ENCODE peak calls at places on chromosome 5, in four cellular contexts. One of them, this sample, is unnamed. For H3K4me1, the result is how much of the 10 kb centered on the place peaks cover.

GRCh38 chr5:141951341-141951781 is 6.6 kb downstream of the PCDH12 start:
- DNase-seq in Peyer's patch: no peak
- DNase-seq in SK-N-SH: peak
- DNase-seq in GM12878: no peak
- DNase-seq in this sample: no peak

GRCh38 chr5:134101686-134102439 is 12.6 kb upstream of the TCF7 start:
- DNase-seq in GM12878: peak
- DNase-seq in Peyer's patch: peak
- DNase-seq in SK-N-SH: peak
- DNase-seq in this sample: peak

GRCh38 chr5:55360190-55360589 is 52.4 kb downstream of the MTREX start:
- DNase-seq in SK-N-SH: no peak
- DNase-seq in GM12878: no peak
- DNase-seq in Peyer's patch: no peak
- DNase-seq in this sample: no peak

GRCh38 chr5:10863763-10864383 is 102.8 kb upstream of the DAP start:
- DNase-seq in Peyer's patch: peak
- DNase-seq in GM12878: peak
- DNase-seq in SK-N-SH: peak
- DNase-seq in this sample: peak

GRCh38 chr5:9165567-9165966 is 380.3 kb downstream of the SEMA5A start:
- DNase-seq in GM12878: no peak
- DNase-seq in SK-N-SH: no peak
- DNase-seq in Peyer's patch: no peak
- DNase-seq in this sample: no peak

GRCh38 chr5:10633271-10634049 is 69.6 kb downstream of the ANKRD33B start:
- DNase-seq in SK-N-SH: no peak
- DNase-seq in GM12878: no peak
- DNase-seq in Peyer's patch: peak
- DNase-seq in this sample: no peak

GRCh38 chr5:54477941-54478478 is 22.5 kb downstream of the HSPB3 start:
- DNase-seq in Peyer's patch: no peak
- DNase-seq in GM12878: no peak
- DNase-seq in SK-N-SH: no peak
- DNase-seq in this sample: no peak

GRCh38 chr5:56232538-56232937 is 592 bp downstream of the ANKRD55 start:
- DNase-seq in SK-N-SH: no peak
- DNase-seq in GM12878: no peak
- DNase-seq in Peyer's patch: no peak
- DNase-seq in this sample: no peak

GRCh38 chr5:80246995-80247729 is 8.7 kb downstream of the SERINC5 start:
- DNase-seq in Peyer's patch: peak
- DNase-seq in SK-N-SH: peak
- DNase-seq in GM12878: peak
- DNase-seq in this sample: peak

GRCh38 chr5:141799507-141800167 is 78.6 kb downstream of the PCDH1 start:
- DNase-seq in GM12878: no peak
- DNase-seq in Peyer's patch: no peak
- DNase-seq in SK-N-SH: no peak
- DNase-seq in this sample: no peak

GRCh38 chr5:98540056-98540455 is 233.4 kb upstream of the RGMB start:
- DNase-seq in GM12878: no peak
- DNase-seq in SK-N-SH: no peak
- DNase-seq in Peyer's patch: no peak
- DNase-seq in this sample: no peak

GRCh38 chr5:158140120-158140778 is 281.3 kb upstream of the CLINT1 start:
- DNase-seq in Peyer's patch: no peak
- DNase-seq in GM12878: no peak
- DNase-seq in SK-N-SH: no peak
- DNase-seq in this sample: no peak

DNA sequence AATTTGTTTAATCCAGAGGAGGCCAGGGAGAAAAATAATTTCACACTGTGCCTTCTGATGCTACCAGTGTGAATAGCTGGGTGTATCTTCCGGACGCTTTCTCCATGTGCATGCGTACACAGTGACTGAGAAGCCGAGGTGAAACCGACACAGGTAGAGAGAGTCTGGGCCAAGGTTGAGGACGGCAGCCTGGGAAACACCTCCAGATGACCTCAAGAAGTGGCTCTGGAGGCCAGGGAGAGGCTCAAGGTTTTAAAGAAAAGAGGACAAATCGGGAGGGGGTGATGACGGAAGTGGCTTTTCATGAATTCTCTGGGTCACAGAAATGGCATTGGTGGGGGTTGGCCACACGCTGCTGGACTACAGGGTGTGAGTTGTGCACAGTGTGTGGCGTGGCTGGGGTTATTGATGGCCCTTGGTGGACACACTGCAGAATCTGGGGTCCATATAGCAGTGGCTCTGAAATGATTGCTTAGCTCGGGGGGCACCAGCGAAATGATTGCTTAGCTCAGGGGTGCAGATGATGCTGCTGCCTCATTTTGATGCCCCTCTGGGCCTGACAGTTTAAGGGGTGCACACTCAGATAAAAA is 34.1 kb upstream of the LRRC14B start:
- DNase-seq in SK-N-SH: no peak
- DNase-seq in Peyer's patch: no peak
- DNase-seq in GM12878: no peak
- DNase-seq in this sample: no peak
- H3K4me1 ChIP-seq in SK-N-SH: under half
- H3K4me1 ChIP-seq in Peyer's patch: under half
- H3K4me1 ChIP-seq in GM12878: under half
- H3K4me1 ChIP-seq in this sample: under half

GRCh38 chr5:32258406-32258805 is 54.3 kb downstream of the MTMR12 start:
- DNase-seq in Peyer's patch: no peak
- DNase-seq in SK-N-SH: no peak
- DNase-seq in GM12878: no peak
- DNase-seq in this sample: no peak

GRCh38 chr5:32261198-32261597 is 51.5 kb downstream of the MTMR12 start:
- DNase-seq in SK-N-SH: no peak
- DNase-seq in GM12878: no peak
- DNase-seq in Peyer's patch: no peak
- DNase-seq in this sample: no peak

GRCh38 chr5:32254987-32255900 is 57.5 kb downstream of the MTMR12 start:
- DNase-seq in SK-N-SH: no peak
- DNase-seq in GM12878: no peak
- DNase-seq in Peyer's patch: no peak
- DNase-seq in this sample: no peak

GRCh38 chr5:32263683-32264082 is 49.1 kb downstream of the MTMR12 start:
- DNase-seq in Peyer's patch: no peak
- DNase-seq in SK-N-SH: no peak
- DNase-seq in GM12878: no peak
- DNase-seq in this sample: no peak

GRCh38 chr5:32259033-32259432 is 53.7 kb downstream of the MTMR12 start:
- DNase-seq in Peyer's patch: no peak
- DNase-seq in GM12878: no peak
- DNase-seq in SK-N-SH: no peak
- DNase-seq in this sample: no peak
- H3K4me1 ChIP-seq in Peyer's patch: under half
- H3K4me1 ChIP-seq in GM12878: under half
- H3K4me1 ChIP-seq in SK-N-SH: under half
- H3K4me1 ChIP-seq in this sample: under half

GRCh38 chr5:172901788-172902496 is 57.3 kb upstream of the RPL26L1 start:
- DNase-seq in GM12878: no peak
- DNase-seq in SK-N-SH: no peak
- DNase-seq in Peyer's patch: no peak
- DNase-seq in this sample: no peak

GRCh38 chr5:172902497-172903472 is 56.4 kb upstream of the RPL26L1 start:
- DNase-seq in SK-N-SH: peak
- DNase-seq in Peyer's patch: peak
- DNase-seq in GM12878: no peak
- DNase-seq in this sample: peak

GRCh38 chr5:172898513-172899369 is 60.5 kb upstream of the RPL26L1 start:
- DNase-seq in SK-N-SH: no peak
- DNase-seq in Peyer's patch: no peak
- DNase-seq in GM12878: no peak
- DNase-seq in this sample: no peak

GRCh38 chr5:172899436-172899835 is 59.8 kb upstream of the RPL26L1 start:
- DNase-seq in GM12878: no peak
- DNase-seq in Peyer's patch: no peak
- DNase-seq in SK-N-SH: no peak
- DNase-seq in this sample: no peak

DNA sequence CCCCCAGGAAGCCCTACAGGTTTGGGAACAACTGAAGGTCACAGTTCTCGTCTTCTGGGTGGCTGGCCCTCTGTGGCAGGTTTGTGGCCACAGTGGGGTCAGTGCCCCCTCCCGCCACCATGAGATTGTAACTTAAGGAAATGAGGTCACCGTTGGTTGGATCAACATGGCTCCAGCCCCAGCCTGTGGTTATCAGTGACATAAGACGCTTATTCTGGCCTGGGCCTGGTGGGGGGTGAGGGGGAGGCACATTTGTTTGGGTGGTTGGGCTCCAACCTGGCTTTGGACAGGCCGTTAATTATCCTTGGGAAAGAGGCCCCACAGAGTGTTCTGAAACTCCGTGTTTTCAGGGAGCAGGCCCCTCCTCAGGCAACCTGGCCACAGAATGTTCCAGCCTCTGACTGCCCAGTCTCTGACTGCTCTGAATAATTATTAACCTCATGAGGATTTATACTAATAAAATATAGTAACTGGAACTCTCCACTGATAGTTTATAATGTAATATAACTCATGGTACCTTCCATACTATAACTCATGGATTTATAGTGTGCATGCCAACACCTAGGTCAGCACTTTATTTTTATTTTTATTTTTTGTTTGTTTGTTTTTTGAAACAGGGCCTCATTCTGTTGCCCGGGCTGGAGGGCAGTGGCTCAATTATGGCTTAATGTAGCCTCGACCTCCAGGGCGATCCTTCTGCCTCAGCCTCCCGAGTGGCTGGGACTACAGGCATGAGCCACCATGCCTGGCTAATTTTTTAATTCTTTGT is 58.0 kb upstream of the RPL26L1 start:
- DNase-seq in GM12878: no peak
- DNase-seq in SK-N-SH: no peak
- DNase-seq in Peyer's patch: no peak
- DNase-seq in this sample: peak
- H3K4me1 ChIP-seq in GM12878: under half
- H3K4me1 ChIP-seq in SK-N-SH: under half
- H3K4me1 ChIP-seq in Peyer's patch: under half
- H3K4me1 ChIP-seq in this sample: under half

GRCh38 chr5:180049357-180049673 is 22.2 kb downstream of the RNF130 start:
- DNase-seq in GM12878: no peak
- DNase-seq in SK-N-SH: peak
- DNase-seq in Peyer's patch: no peak
- DNase-seq in this sample: no peak

GRCh38 chr5:180054226-180054625 is 17.3 kb downstream of the RNF130 start:
- DNase-seq in SK-N-SH: no peak
- DNase-seq in GM12878: no peak
- DNase-seq in Peyer's patch: no peak
- DNase-seq in this sample: no peak

GRCh38 chr5:180050106-180050929 is 21.2 kb downstream of the RNF130 start:
- DNase-seq in GM12878: no peak
- DNase-seq in SK-N-SH: no peak
- DNase-seq in Peyer's patch: no peak
- DNase-seq in this sample: no peak

GRCh38 chr5:180053061-180053602 is 18.4 kb downstream of the RNF130 start:
- DNase-seq in Peyer's patch: no peak
- DNase-seq in SK-N-SH: no peak
- DNase-seq in GM12878: no peak
- DNase-seq in this sample: no peak

GRCh38 chr5:180052211-180052818 is 19.2 kb downstream of the RNF130 start:
- DNase-seq in Peyer's patch: no peak
- DNase-seq in GM12878: no peak
- DNase-seq in SK-N-SH: no peak
- DNase-seq in this sample: no peak
- H3K4me1 ChIP-seq in Peyer's patch: under half
- H3K4me1 ChIP-seq in GM12878: under half
- H3K4me1 ChIP-seq in SK-N-SH: under half
- H3K4me1 ChIP-seq in this sample: under half

GRCh38 chr5:132771559-132771998 is 5.5 kb downstream of the SEPTIN8 start:
- DNase-seq in SK-N-SH: no peak
- DNase-seq in GM12878: no peak
- DNase-seq in Peyer's patch: no peak
- DNase-seq in this sample: no peak
- H3K4me1 ChIP-seq in SK-N-SH: half or more
- H3K4me1 ChIP-seq in GM12878: under half
- H3K4me1 ChIP-seq in Peyer's patch: under half
- H3K4me1 ChIP-seq in this sample: under half

DNA sequence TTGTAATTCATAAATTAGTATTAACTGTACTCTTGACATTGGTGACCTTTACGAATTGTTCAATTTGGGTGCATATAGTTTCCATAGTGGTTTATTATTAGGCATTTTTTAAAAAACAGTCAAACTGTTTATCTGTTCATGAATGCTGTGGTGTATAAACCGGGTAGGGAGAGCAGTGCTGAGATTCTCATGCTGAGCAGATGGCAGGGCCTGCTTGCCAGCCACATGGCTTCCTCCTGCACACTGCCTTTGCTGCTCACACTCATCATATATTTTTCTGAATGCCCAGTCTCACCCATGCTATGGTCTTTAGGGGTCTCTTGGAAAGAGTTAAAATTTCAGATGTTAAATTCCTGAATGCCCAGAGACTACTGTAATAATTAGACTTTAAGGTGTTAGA is 40.8 kb downstream of the NNT start:
- DNase-seq in Peyer's patch: no peak
- DNase-seq in SK-N-SH: no peak
- DNase-seq in GM12878: no peak
- DNase-seq in this sample: no peak
- H3K4me1 ChIP-seq in Peyer's patch: under half
- H3K4me1 ChIP-seq in SK-N-SH: under half
- H3K4me1 ChIP-seq in GM12878: under half
- H3K4me1 ChIP-seq in this sample: under half

GRCh38 chr5:113233606-113234005 is 201.2 kb downstream of the TSSK1B start:
- DNase-seq in Peyer's patch: no peak
- DNase-seq in GM12878: no peak
- DNase-seq in SK-N-SH: no peak
- DNase-seq in this sample: no peak
- H3K4me1 ChIP-seq in Peyer's patch: under half
- H3K4me1 ChIP-seq in GM12878: under half
- H3K4me1 ChIP-seq in SK-N-SH: under half
- H3K4me1 ChIP-seq in this sample: under half

GRCh38 chr5:88827997-88828396 is 55.0 kb downstream of the MEF2C start:
- DNase-seq in Peyer's patch: no peak
- DNase-seq in GM12878: no peak
- DNase-seq in SK-N-SH: no peak
- DNase-seq in this sample: no peak
- H3K4me1 ChIP-seq in Peyer's patch: under half
- H3K4me1 ChIP-seq in GM12878: under half
- H3K4me1 ChIP-seq in SK-N-SH: under half
- H3K4me1 ChIP-seq in this sample: under half

GRCh38 chr5:149798466-149798865 is 68.4 kb downstream of the PPARGC1B start:
- DNase-seq in SK-N-SH: no peak
- DNase-seq in Peyer's patch: no peak
- DNase-seq in GM12878: no peak
- DNase-seq in this sample: no peak
- H3K4me1 ChIP-seq in SK-N-SH: under half
- H3K4me1 ChIP-seq in Peyer's patch: under half
- H3K4me1 ChIP-seq in GM12878: under half
- H3K4me1 ChIP-seq in this sample: under half

DNA sequence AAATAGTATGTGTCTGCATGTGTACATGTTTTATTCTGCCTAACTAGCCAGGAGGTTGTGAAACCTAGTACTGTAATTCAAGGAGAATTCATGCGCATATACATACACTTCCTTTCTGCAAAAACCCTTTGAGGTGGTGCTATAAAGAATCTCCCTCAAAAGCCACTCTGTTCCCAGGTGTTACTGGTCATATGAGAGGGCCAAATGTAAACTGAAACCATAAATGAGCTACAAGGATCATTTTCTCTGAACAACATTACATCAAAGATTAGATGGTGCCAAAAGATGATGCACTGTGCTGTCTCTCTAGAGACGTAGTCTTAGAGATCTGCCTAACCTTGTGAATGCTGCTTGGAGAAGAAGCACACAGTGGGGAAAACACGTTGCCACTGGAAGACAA is 15.7 kb downstream of the NREP start:
- DNase-seq in GM12878: no peak
- DNase-seq in Peyer's patch: no peak
- DNase-seq in SK-N-SH: no peak
- DNase-seq in this sample: no peak
- H3K4me1 ChIP-seq in GM12878: under half
- H3K4me1 ChIP-seq in Peyer's patch: under half
- H3K4me1 ChIP-seq in SK-N-SH: under half
- H3K4me1 ChIP-seq in this sample: under half

This sample was measured in pancreas.